ENCODE peak calls at places on chromosomes 13 and 19, in seven cellular contexts. K is HCT116, G is GM12878, H is K562, F is SK-N-SH, L is HepG2, B is H1. S is an unnamed sample.

GRCh38 chr19:46755853-46756543 is 9.7 kb upstream of the STRN4 start:
- DNase-seq in K (no peak), G (no peak), H (no peak), F (no peak), L (no peak), B (no peak), S (no peak)

GRCh38 chr13:113973218-113974164 is at the start of gene C13orf46:
- DNase-seq in K (no peak), G (no peak), H (no peak), F (no peak), L (peak; percentile 12), B (no peak), S (no peak)

GRCh38 chr13:113761136-113761535 is 2.1 kb downstream of the TMEM255B start:
- DNase-seq in K (no peak), G (no peak), H (no peak), F (no peak), L (no peak), B (no peak), S (no peak)

GRCh38 chr13:100650321-100650720 is 24.3 kb downstream of the TMTC4 start:
- DNase-seq in K (no peak), G (no peak), H (no peak), F (no peak), L (no peak), B (no peak), S (no peak)

GRCh38 chr19:10828981-10829821 is 6.8 kb downstream of the TMED1 start:
- DNase-seq in K (no peak), G (no peak), H (peak; percentile 24), F (peak; percentile 36), L (no peak), B (no peak), S (no peak)

GRCh38 chr13:44300895-44301638 is 72.6 kb upstream of the SERP2 start:
- DNase-seq in K (peak; percentile 36), G (peak; percentile 56), H (no peak), F (no peak), L (no peak), B (no peak), S (peak; percentile 12)

GRCh38 chr19:3710265-3710812 is 2.2 kb downstream of the TJP3 start:
- DNase-seq in K (peak; percentile 83), G (no peak), H (peak; percentile 49), F (peak; percentile 20), L (peak; percentile 90), B (no peak), S (no peak)

GRCh38 chr19:40805258-40805868 is 6.4 kb downstream of the EGLN2 start:
- DNase-seq in K (no peak), G (no peak), H (no peak), F (no peak), L (no peak), B (no peak), S (no peak)

GRCh38 chr13:51405176-51405575 is 47.7 kb downstream of the INTS6 start:
- DNase-seq in K (no peak), G (no peak), H (no peak), F (no peak), L (no peak), B (no peak), S (no peak)

GRCh38 chr13:33757713-33758112 is 60.2 kb upstream of the RFC3 start:
- DNase-seq in K (no peak), G (no peak), H (no peak), F (no peak), L (no peak), B (no peak), S (no peak)

GRCh38 chr13:65307056-65307455 is 1923.1 kb downstream of the PCDH9 start:
- DNase-seq in K (no peak), G (no peak), H (no peak), F (no peak), L (no peak), B (no peak), S (no peak)

GRCh38 chr13:76667551-76667950 is 218.7 kb downstream of the KCTD12 start:
- DNase-seq in K (no peak), G (no peak), H (no peak), F (peak; percentile 4), L (no peak), B (no peak), S (no peak)

GRCh38 chr13:87941244-87941643 is 270.1 kb downstream of the SLITRK5 start:
- DNase-seq in K (no peak), G (no peak), H (no peak), F (no peak), L (no peak), B (no peak), S (no peak)

GRCh38 chr19:54188224-54188871 is 1.0 kb downstream of the MBOAT7 start:
- DNase-seq in K (no peak), G (no peak), H (peak; percentile 71), F (no peak), L (no peak), B (no peak), S (no peak)

GRCh38 chr19:4638330-4638729 is 986 bp upstream of the TNFAIP8L1 start:
- DNase-seq in K (no peak), G (no peak), H (no peak), F (no peak), L (no peak), B (no peak), S (no peak)

GRCh38 chr13:73142091-73142490 is 83.3 kb downstream of the KLF5 start:
- DNase-seq in K (no peak), G (no peak), H (no peak), F (no peak), L (no peak), B (no peak), S (no peak)

GRCh38 chr13:99307648-99308339 is 595 bp upstream of the GPR183 start:
- DNase-seq in K (no peak), G (no peak), H (no peak), F (no peak), L (no peak), B (no peak), S (no peak)

GRCh38 chr19:53879145-53880037 is 2.6 kb upstream of the PRKCG start:
- DNase-seq in K (no peak), G (no peak), H (peak; percentile 93), F (peak; percentile 98), L (peak; percentile 86), B (peak; percentile 92), S (peak; percentile 77)

GRCh38 chr19:54096642-54097106 is 3.9 kb downstream of the OSCAR start:
- DNase-seq in K (peak; percentile 19), G (no peak), H (peak; percentile 36), F (no peak), L (no peak), B (no peak), S (no peak)

GRCh38 chr19:40403262-40403984 is 9.8 kb downstream of the PRX start:
- DNase-seq in K (peak; percentile 86), G (peak; percentile 69), H (peak; percentile 96), F (peak; percentile 98), L (peak; percentile 84), B (peak; percentile 84), S (peak; percentile 92)

GRCh38 chr19:13241321-13242104 is 91.3 kb downstream of the IER2 start:
- DNase-seq in K (no peak), G (no peak), H (no peak), F (no peak), L (no peak), B (no peak), S (no peak)

GRCh38 chr13:44155422-44156293 is 218.0 kb upstream of the SERP2 start:
- DNase-seq in K (no peak), G (no peak), H (peak; percentile 27), F (no peak), L (no peak), B (no peak), S (no peak)

GRCh38 chr13:81821259-81821658 is 1480.3 kb upstream of the SPRY2 start:
- DNase-seq in K (no peak), G (no peak), H (no peak), F (no peak), L (no peak), B (no peak), S (no peak)

GRCh38 chr19:14686411-14686810 is 3.4 kb upstream of the ZNF333 start:
- DNase-seq in K (peak; percentile 29), G (no peak), H (no peak), F (no peak), L (peak; percentile 8), B (no peak), S (peak; percentile 12)

GRCh38 chr19:5690955-5691204 is 785 bp downstream of the RPL36 start:
- DNase-seq in K (no peak), G (no peak), H (no peak), F (no peak), L (no peak), B (no peak), S (no peak)

GRCh38 chr19:8529369-8530006 is 15.5 kb upstream of the ZNF414 start:
- DNase-seq in K (no peak), G (no peak), H (no peak), F (no peak), L (no peak), B (no peak), S (no peak)

GRCh38 chr19:8530061-8530679 is 16.2 kb upstream of the ZNF414 start:
- DNase-seq in K (no peak), G (no peak), H (no peak), F (no peak), L (no peak), B (no peak), S (no peak)

GRCh38 chr19:8525401-8525684 is 11.4 kb upstream of the ZNF414 start:
- DNase-seq in K (no peak), G (no peak), H (no peak), F (no peak), L (no peak), B (peak; percentile 100), S (no peak)

GRCh38 chr19:8528500-8528899 is 14.5 kb upstream of the ZNF414 start:
- DNase-seq in K (no peak), G (no peak), H (no peak), F (no peak), L (no peak), B (no peak), S (no peak)

GRCh38 chr19:8526345-8527062 is 12.5 kb upstream of the ZNF414 start:
- DNase-seq in K (peak; percentile 75), G (no peak), H (peak; percentile 84), F (peak; percentile 95), L (peak; percentile 87), B (peak; percentile 54), S (peak; percentile 91)
- TF ChIP-seq JUND in K (no peak), G (no peak), H (no peak), F (no peak), L (no peak), B (no peak), S (no peak)

GRCh38 chr19:7200739-7201138 is 93.5 kb downstream of the INSR start:
- DNase-seq in K (no peak), G (no peak), H (no peak), F (no peak), L (no peak), B (no peak), S (no peak)
- TF ChIP-seq JUND in K (no peak), G (no peak), H (no peak), F (no peak), L (no peak), B (no peak), S (no peak)

GRCh38 chr13:106153041-106153440 is 382.4 kb downstream of the EFNB2 start:
- DNase-seq in K (no peak), G (no peak), H (no peak), F (no peak), L (no peak), B (no peak), S (no peak)
- TF ChIP-seq JUND in K (no peak), G (no peak), H (no peak), F (no peak), L (no peak), B (no peak), S (no peak)

DNA sequence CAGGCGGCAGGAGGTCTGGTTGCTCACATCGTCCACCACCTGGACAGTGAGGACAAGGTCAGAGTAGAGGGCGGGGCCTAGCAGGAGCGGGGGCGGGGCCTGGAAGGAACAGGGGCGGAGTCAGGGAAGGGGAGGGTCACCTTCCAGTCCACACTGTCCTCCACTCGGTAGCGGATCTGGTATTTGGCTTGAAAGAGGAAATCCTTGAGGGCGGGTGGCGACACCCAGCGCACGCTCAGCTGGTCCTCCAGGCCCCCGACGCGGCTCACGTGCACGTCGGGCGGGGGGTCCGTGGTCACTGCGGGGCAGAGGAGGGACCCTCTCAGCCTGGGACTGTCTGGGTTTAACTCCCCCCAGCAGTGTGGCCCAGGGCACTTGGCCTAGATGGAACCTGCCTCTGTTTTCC is 8.2 kb downstream of the REX1BD start:
- DNase-seq in K (peak; percentile 10), G (no peak), H (peak; percentile 92), F (peak; percentile 89), L (peak; percentile 41), B (no peak), S (peak; percentile 76)
- TF ChIP-seq JUND in K (no peak), G (no peak), H (no peak), F (no peak), L (no peak), B (no peak), S (no peak)

S was measured in T47D.